ENCODE peak calls at places on chromosomes 11 and 22, in six cellular contexts. R is GF-D8; G is left cardiac atrium; Q is hypothalamus; U is kidney glomerular epithelial cell; M is activated naive CD4-positive, alpha-beta T cell treated with Interleukin-2 at 50 U/mL for 16 hours. S is an unnamed sample.

GRCh38 chr22:30423296-30423958 is 2.1 kb upstream of the MTFP1 start:
- DNase-seq in R (no peak), G (no peak), Q (no peak), U (peak; percentile 84), M (peak; percentile 69), S (no peak)

GRCh38 chr11:120835601-120836228 is 188.2 kb upstream of the TBCEL start:
- DNase-seq in R (no peak), G (no peak), Q (no peak), U (no peak), M (peak; percentile 5), S (no peak)

GRCh38 chr11:65277878-65278277 is 16.1 kb downstream of the POLA2 start:
- DNase-seq in R (no peak), G (no peak), Q (no peak), U (no peak), M (no peak), S (no peak)

GRCh38 chr11:76453248-76453647 is 8.4 kb downstream of the EMSY start:
- DNase-seq in R (no peak), G (no peak), Q (no peak), U (no peak), M (no peak), S (no peak)

GRCh38 chr22:45164217-45165123 is 745 bp downstream of the NUP50 start:
- DNase-seq in R (no peak), G (peak; percentile 32), Q (no peak), U (no peak), M (peak; percentile 49), S (no peak)

GRCh38 chr11:10866893-10867331 is 9.1 kb upstream of the ZBED5 start:
- DNase-seq in R (no peak), G (no peak), Q (no peak), U (peak; percentile 86), M (no peak), S (no peak)

GRCh38 chr22:24063986-24064385 is 52.9 kb downstream of the CABIN1 start:
- DNase-seq in R (no peak), G (no peak), Q (no peak), U (no peak), M (no peak), S (no peak)

GRCh38 chr11:126138636-126139540 is 72.6 kb downstream of the RPUSD4 start:
- DNase-seq in R (no peak), G (no peak), Q (no peak), U (no peak), M (no peak), S (no peak)

GRCh38 chr11:36346562-36347383 is 50.7 kb downstream of the PRR5L start:
- DNase-seq in R (no peak), G (no peak), Q (no peak), U (no peak), M (no peak), S (no peak)

GRCh38 chr11:129427376-129427775 is 51.7 kb downstream of the BARX2 start:
- DNase-seq in R (no peak), G (no peak), Q (no peak), U (no peak), M (no peak), S (no peak)

GRCh38 chr11:96188625-96189006 is 154.4 kb downstream of the MAML2 start:
- DNase-seq in R (no peak), G (no peak), Q (no peak), U (peak; percentile 52), M (peak; percentile 35), S (no peak)

GRCh38 chr11:12540913-12541587 is 133.2 kb upstream of the TEAD1 start:
- DNase-seq in R (no peak), G (no peak), Q (no peak), U (peak; percentile 74), M (no peak), S (peak; percentile 43)

GRCh38 chr11:44767421-44767820 is 40.7 kb downstream of the TSPAN18 start:
- DNase-seq in R (no peak), G (no peak), Q (no peak), U (no peak), M (no peak), S (no peak)

GRCh38 chr11:128565881-128566280 is 21.5 kb downstream of the ETS1 start:
- DNase-seq in R (peak; percentile 79), G (no peak), Q (no peak), U (no peak), M (no peak), S (no peak)

GRCh38 chr11:130699561-130699960 is 216.7 kb downstream of the SNX19 start:
- DNase-seq in R (no peak), G (no peak), Q (no peak), U (no peak), M (no peak), S (no peak)

GRCh38 chr22:31173386-31174145 is 13.6 kb downstream of the RNF185 start:
- DNase-seq in R (no peak), G (no peak), Q (no peak), U (peak; percentile 87), M (no peak), S (no peak)

GRCh38 chr11:82523141-82523540 is 210.5 kb downstream of the FAM181B start:
- DNase-seq in R (no peak), G (no peak), Q (no peak), U (no peak), M (no peak), S (peak; percentile 15)

GRCh38 chr11:19259487-19260345 is 19.0 kb upstream of the E2F8 start:
- DNase-seq in R (peak; percentile 17), G (peak; percentile 64), Q (peak; percentile 48), U (peak; percentile 19), M (peak; percentile 67), S (peak; percentile 53)

S was measured in tibial nerve.